ENCODE peak calls at places on chromosomes 1 and 21, in four cellular contexts. N is body of pancreas, V is A549, H is stomach. X is an unnamed sample.
A peak's percentile ranks its signal among the peaks of the same experiment; 100 is the strongest.

GRCh38 chr1:201299968-201300367 is 16.7 kb downstream of the PKP1 start:
- DNase-seq in H (peak; percentile 64), N (peak; percentile 19), V (peak; percentile 70), X (no peak)

GRCh38 chr21:40056031-40056430 is 188.8 kb downstream of the PCP4 start:
- DNase-seq in V (no peak), H (no peak), N (no peak), X (no peak)

GRCh38 chr1:21126324-21126723 is 50.4 kb downstream of the EIF4G3 start:
- DNase-seq in V (no peak), N (no peak), H (no peak), X (no peak)

GRCh38 chr1:64006276-64007051 is 197.0 kb upstream of the UBE2U start:
- DNase-seq in N (peak; percentile 84), V (peak; percentile 14), H (peak; percentile 72), X (no peak)

GRCh38 chr1:232327296-232327695 is 302.6 kb downstream of the SIPA1L2 start:
- DNase-seq in V (no peak), H (no peak), N (no peak), X (no peak)

GRCh38 chr1:221204055-221204833 is 325.0 kb downstream of the HLX start:
- DNase-seq in H (no peak), V (no peak), N (no peak), X (no peak)

GRCh38 chr1:86104606-86105532 is 51.7 kb downstream of the COL24A1 start:
- DNase-seq in H (peak; percentile 41), N (no peak), V (no peak), X (no peak)

GRCh38 chr1:156262461-156263287 is 14.8 kb upstream of the PAQR6 start:
- DNase-seq in V (peak; percentile 68), N (no peak), H (no peak), X (no peak)

GRCh38 chr1:160284220-160284781 is 632 bp downstream of the PEX19 start:
- DNase-seq in N (peak; percentile 21), V (peak; percentile 25), H (peak; percentile 28), X (no peak)

GRCh38 chr21:44972821-44973220 is 33.0 kb downstream of the SLX9 start:
- DNase-seq in H (no peak), V (no peak), N (no peak), X (no peak)

GRCh38 chr1:9196129-9197040 is 38.2 kb upstream of the H6PD start:
- DNase-seq in N (peak; percentile 78), H (peak; percentile 79), V (peak; percentile 29), X (peak; percentile 78)

GRCh38 chr1:100461222-100461621 is 76.7 kb upstream of the GPR88 start:
- DNase-seq in N (no peak), V (no peak), H (no peak), X (no peak)

GRCh38 chr1:113542221-113542701 is 151.9 kb downstream of the MAGI3 start:
- DNase-seq in N (no peak), H (no peak), V (no peak), X (no peak)

GRCh38 chr1:145845144-145845513 is 301 bp upstream of the NUDT17 start:
- DNase-seq in N (no peak), H (no peak), V (no peak), X (no peak)

GRCh38 chr21:33641339-33642026 is at the start of gene CRYZL1:
- DNase-seq in V (peak; percentile 75), N (peak; percentile 100), H (peak; percentile 100), X (peak; percentile 100)
- TF ChIP-seq POLR2A in V (peak; percentile 75), N (peak; percentile 56), H (no peak), X (peak; percentile 57)

GRCh38 chr1:151944859-151945575 is 35.7 kb upstream of the THEM4 start:
- DNase-seq in N (no peak), V (no peak), H (no peak), X (no peak)

GRCh38 chr1:151942882-151943281 is 33.6 kb upstream of the THEM4 start:
- DNase-seq in H (no peak), N (no peak), V (no peak), X (no peak)

GRCh38 chr1:151945725-151946365 is 36.5 kb upstream of the THEM4 start:
- DNase-seq in V (peak; percentile 90), N (peak; percentile 64), H (peak; percentile 73), X (peak; percentile 85)

GRCh38 chr1:151943591-151943990 is 34.3 kb upstream of the THEM4 start:
- DNase-seq in H (no peak), N (no peak), V (no peak), X (no peak)

DNA sequence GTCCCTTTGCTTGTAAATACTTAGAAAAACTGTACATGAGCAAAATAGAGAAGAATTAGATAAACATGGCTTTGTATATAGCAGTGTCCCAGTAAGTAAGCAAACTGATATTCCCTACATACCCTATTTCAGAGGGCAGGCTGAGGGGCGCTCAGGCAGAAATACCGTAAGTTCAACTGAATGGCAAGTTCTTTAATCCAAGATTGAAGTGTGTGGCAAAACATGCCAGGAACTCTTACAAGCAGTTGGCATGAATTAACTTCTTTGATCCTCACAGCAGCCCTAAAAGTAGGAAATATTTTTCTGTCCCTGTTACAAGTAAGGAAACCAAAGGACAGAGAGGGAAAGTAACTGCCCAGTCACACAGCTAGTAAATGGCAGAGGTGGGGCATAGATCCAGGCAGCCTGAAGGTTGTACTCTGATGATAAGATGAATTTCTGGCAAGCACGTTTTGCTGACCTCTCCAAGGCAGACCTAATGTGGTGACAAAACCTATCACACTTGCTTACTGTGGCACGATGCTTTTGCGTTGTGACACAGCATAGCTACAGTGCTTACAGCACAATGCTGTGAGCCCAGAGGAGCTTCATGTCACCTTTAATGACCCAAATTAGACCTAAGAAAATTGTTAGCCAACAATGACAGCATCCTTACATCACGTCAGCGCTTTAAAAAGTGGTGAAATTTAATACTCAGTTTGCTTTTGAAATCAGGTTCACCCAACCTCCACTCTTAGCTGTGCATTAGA is 35.0 kb upstream of the THEM4 start:
- DNase-seq in H (no peak), N (peak; percentile 30), V (no peak), X (no peak)
- TF ChIP-seq POLR2A in H (no peak), N (no peak), V (no peak), X (no peak)

GRCh38 chr1:47894718-47895393 is 102.3 kb downstream of the TRABD2B start:
- DNase-seq in N (no peak), H (peak; percentile 50), V (peak; percentile 28), X (no peak)
- TF ChIP-seq POLR2A in N (no peak), H (no peak), V (no peak), X (no peak)

DNA sequence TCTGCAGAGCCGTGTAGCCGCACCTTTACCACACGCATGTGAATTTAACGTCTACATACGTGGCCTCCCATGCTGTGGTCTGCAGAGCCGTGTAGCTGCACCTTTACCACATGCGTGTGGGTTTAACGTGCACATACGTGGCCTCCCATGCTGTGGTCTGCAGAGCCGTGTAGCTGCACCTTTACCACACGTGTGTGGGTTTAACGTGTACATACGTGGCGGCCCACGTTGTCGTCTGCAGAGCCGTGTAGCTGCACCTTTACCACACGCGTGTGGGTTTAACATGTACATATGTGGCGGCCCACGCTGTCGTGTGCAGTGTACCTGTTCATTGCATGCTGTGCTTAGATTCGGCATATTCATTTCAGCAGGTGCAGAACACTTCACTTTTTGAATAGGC is 17.5 kb downstream of the DFFB start:
- DNase-seq in H (no peak), V (no peak), N (no peak), X (no peak)
- TF ChIP-seq POLR2A in H (no peak), V (no peak), N (no peak), X (no peak)

X was measured in ovary.